ENCODE peak calls at places on chromosomes 2 and 18, in ten cellular contexts. W is Peyer's patch, H is A549, Q is transverse colon, G is right lobe of liver, B is K562, U is ovary, O is breast epithelium, X is heart left ventricle, S is body of pancreas. E is an unnamed sample.

GRCh38 chr2:170770304-170771048 is at the start of gene ERICH2:
- DNase-seq in U (peak; percentile 66), O (peak; percentile 57), B (peak; percentile 97), H (peak; percentile 55), G (peak; percentile 90), X (peak; percentile 76), S (peak; percentile 86), W (peak; percentile 84), Q (peak; percentile 86), E (peak; percentile 82)

GRCh38 chr2:229206548-229206947 is 64.5 kb downstream of the PID1 start:
- DNase-seq in X (no peak), U (no peak), G (peak; percentile 56), O (no peak), H (no peak), Q (peak; percentile 14), W (no peak), B (no peak), S (no peak), E (no peak)

GRCh38 chr18:54392621-54393023 is 34.9 kb downstream of the C18orf54 start:
- DNase-seq in U (no peak), O (no peak), B (peak; percentile 30), W (no peak), Q (no peak), H (peak; percentile 11), X (no peak), G (no peak), S (no peak), E (no peak)

GRCh38 chr2:117523267-117523666 is 291.2 kb upstream of the DDX18 start:
- DNase-seq in U (peak; percentile 36), H (no peak), Q (peak; percentile 93), X (peak; percentile 72), O (peak; percentile 44), W (peak; percentile 91), S (peak; percentile 90), G (peak; percentile 61), B (no peak), E (peak; percentile 89)

GRCh38 chr18:62452280-62452824 is 70.5 kb upstream of the ZCCHC2 start:
- DNase-seq in G (peak; percentile 34), W (no peak), X (no peak), U (no peak), Q (no peak), S (no peak), O (peak; percentile 48), B (no peak), H (peak; percentile 22), E (no peak)

GRCh38 chr2:29309090-29310054 is 194.2 kb downstream of the CLIP4 start:
- DNase-seq in O (peak; percentile 36), Q (peak; percentile 29), X (peak; percentile 37), B (peak; percentile 64), H (peak; percentile 80), W (no peak), U (no peak), G (no peak), S (peak; percentile 65), E (peak; percentile 43)

GRCh38 chr18:13915973-13916372 is 637 bp upstream of the MC2R start:
- DNase-seq in B (no peak), G (no peak), W (no peak), U (no peak), Q (no peak), H (no peak), S (peak; percentile 18), O (no peak), X (peak; percentile 23), E (peak; percentile 48)

GRCh38 chr2:88350641-88351601 is 101.6 kb downstream of the FOXI3 start:
- DNase-seq in H (peak; percentile 52), S (peak; percentile 81), B (peak; percentile 65), Q (peak; percentile 73), O (peak; percentile 62), W (peak; percentile 56), U (no peak), X (peak; percentile 32), G (peak; percentile 67), E (peak; percentile 6)

GRCh38 chr2:120394764-120395163 is 48.8 kb downstream of the INHBB start:
- DNase-seq in S (no peak), Q (no peak), O (no peak), H (no peak), B (no peak), G (no peak), U (peak; percentile 5), W (no peak), X (peak; percentile 8), E (no peak)

GRCh38 chr2:100196786-100197494 is 54.5 kb upstream of the AFF3 start:
- DNase-seq in B (no peak), H (no peak), W (no peak), Q (no peak), G (no peak), U (no peak), O (no peak), S (no peak), X (no peak), E (no peak)

GRCh38 chr2:42947809-42948595 is 155.6 kb upstream of the HAAO start:
- DNase-seq in Q (no peak), O (no peak), X (no peak), S (no peak), U (no peak), B (no peak), G (no peak), H (no peak), W (no peak), E (no peak)

GRCh38 chr18:71036783-71037182 is 747.9 kb downstream of the SOCS6 start:
- DNase-seq in G (no peak), S (no peak), O (no peak), Q (no peak), H (no peak), U (no peak), B (no peak), X (no peak), W (no peak), E (no peak)

GRCh38 chr18:9178557-9178956 is 42.0 kb downstream of the ANKRD12 start:
- DNase-seq in G (no peak), H (no peak), O (no peak), Q (no peak), B (no peak), X (no peak), W (no peak), S (no peak), U (no peak), E (no peak)

GRCh38 chr2:160207804-160208661 is 8.0 kb upstream of the ITGB6 start:
- DNase-seq in S (peak; percentile 43), O (peak; percentile 94), H (peak; percentile 87), U (peak; percentile 49), W (peak; percentile 88), B (no peak), G (peak; percentile 90), Q (peak; percentile 88), X (peak; percentile 37), E (peak; percentile 93)

GRCh38 chr2:121524650-121525425 is 5.8 kb upstream of the RNU4ATAC start:
- DNase-seq in X (no peak), H (no peak), G (no peak), W (no peak), B (peak; percentile 83), O (no peak), S (no peak), U (no peak), Q (no peak), E (no peak)

GRCh38 chr2:85888020-85888744 is 608 bp downstream of the ST3GAL5 start:
- DNase-seq in S (peak; percentile 25), Q (peak; percentile 29), B (no peak), U (peak; percentile 44), W (peak; percentile 52), G (peak; percentile 32), O (no peak), H (no peak), X (peak; percentile 25), E (peak; percentile 42)

GRCh38 chr2:8677646-8678592 is 3.9 kb upstream of the ID2 start:
- DNase-seq in G (peak; percentile 69), W (peak; percentile 75), H (no peak), O (peak; percentile 38), S (peak; percentile 66), B (peak; percentile 87), Q (peak; percentile 57), X (peak; percentile 54), U (peak; percentile 64), E (peak; percentile 79)
- TF ChIP-seq POLR2A in G (peak; percentile 21), W (no peak), H (peak; percentile 20), O (no peak), S (peak; percentile 28), B (peak; percentile 52), Q (peak; percentile 7), X (no peak), U (no peak), E (peak; percentile 47)

GRCh38 chr2:109335586-109336266 is 206.7 kb downstream of the SH3RF3 start:
- DNase-seq in S (no peak), O (no peak), H (no peak), X (no peak), G (no peak), W (no peak), Q (no peak), B (no peak), U (no peak), E (no peak)
- H3K4me1 ChIP-seq in S (no peaks in the 10 kb centered on the region), O (peaks cover 10% of the 10 kb centered on the region), H (peaks cover 8% of the 10 kb centered on the region), X (peaks cover 3% of the 10 kb centered on the region), G (no peaks in the 10 kb centered on the region), W (peaks cover 6% of the 10 kb centered on the region), Q (peaks cover 14% of the 10 kb centered on the region), B (no peaks in the 10 kb centered on the region), U (peaks cover 13% of the 10 kb centered on the region), E (peaks cover 2% of the 10 kb centered on the region)

GRCh38 chr2:237603718-237604362 is 13.3 kb upstream of the RAB17 start:
- DNase-seq in U (no peak), O (peak; percentile 36), X (peak; percentile 63), Q (peak; percentile 47), W (no peak), B (no peak), G (no peak), S (no peak), H (no peak), E (peak; percentile 34)
- H3K27ac ChIP-seq in U (no peak overlapping the region), O (peak overlapping the region; percentile 42), X (peak overlapping the region; percentile 45), Q (peak overlapping the region; percentile 16), W (peak overlapping the region; percentile 63), B (no peak overlapping the region), G (no peak overlapping the region), S (peak overlapping the region; percentile 26), H (no peak overlapping the region), E (peak overlapping the region; percentile 55)

GRCh38 chr2:201444676-201445441 is 6.4 kb downstream of the TRAK2 start:
- DNase-seq in G (no peak), S (no peak), X (no peak), B (no peak), Q (no peak), O (no peak), H (no peak), U (no peak), W (no peak), E (no peak)

GRCh38 chr2:201441409-201441808 is 9.8 kb downstream of the TRAK2 start:
- DNase-seq in O (no peak), H (no peak), U (no peak), X (no peak), S (no peak), B (no peak), Q (no peak), G (no peak), W (no peak), E (peak; percentile 18)

GRCh38 chr2:201436141-201436540 is 15.1 kb downstream of the TRAK2 start:
- DNase-seq in X (no peak), H (no peak), Q (no peak), B (no peak), W (no peak), U (no peak), O (no peak), G (no peak), S (no peak), E (no peak)

GRCh38 chr2:201440182-201440581 is 11.1 kb downstream of the TRAK2 start:
- DNase-seq in Q (peak; percentile 61), O (peak; percentile 66), W (no peak), S (peak; percentile 65), G (no peak), U (no peak), X (peak; percentile 28), B (peak; percentile 79), H (no peak), E (peak; percentile 85)
- TF ChIP-seq POLR2A in Q (no peak), O (no peak), W (no peak), S (no peak), G (no peak), U (no peak), X (no peak), B (no peak), H (no peak), E (no peak)